ENCODE peak calls at places on chromosomes 5 and 9, in four cellular contexts. O is GM12878, X is HepG2, L is K562. T is an unnamed sample.

GRCh38 chr5:59758566-59758965 is 135.0 kb downstream of the PDE4D start:
- DNase-seq in L (no peak), X (no peak), O (no peak), T (no peak)

GRCh38 chr9:68822596-68823165 is 117.6 kb downstream of the PIP5K1B start:
- DNase-seq in O (no peak), L (peak), X (no peak), T (no peak)

GRCh38 chr5:161546463-161547301 is at the start of gene GABRB2:
- DNase-seq in L (peak), O (peak), X (peak), T (peak)

GRCh38 chr9:133141833-133142594 is 21.0 kb upstream of the RALGDS start:
- DNase-seq in O (no peak), X (no peak), L (no peak), T (no peak)

GRCh38 chr5:170606939-170607338 is 103.1 kb downstream of the KCNIP1 start:
- DNase-seq in L (no peak), X (no peak), O (no peak), T (no peak)

GRCh38 chr9:25677301-25678146 is 720 bp downstream of the TUSC1 start:
- DNase-seq in L (no peak), X (no peak), O (no peak), T (peak)

GRCh38 chr9:92795000-92795399 is 30.4 kb upstream of the BICD2 start:
- DNase-seq in X (no peak), L (no peak), O (no peak), T (no peak)

GRCh38 chr9:99366183-99366582 is 144.1 kb downstream of the SEC61B start:
- DNase-seq in L (no peak), O (no peak), X (no peak), T (no peak)

GRCh38 chr9:106420511-106420944 is 442.4 kb upstream of the ZNF462 start:
- DNase-seq in O (peak), L (no peak), X (no peak), T (no peak)

GRCh38 chr5:154118832-154119442 is 71.6 kb upstream of the GALNT10 start:
- DNase-seq in O (no peak), L (no peak), X (no peak), T (no peak)

GRCh38 chr5:103013933-103014552 is 105.9 kb downstream of the GIN1 start:
- DNase-seq in O (no peak), L (no peak), X (no peak), T (no peak)

GRCh38 chr5:132589467-132589866 is 32.7 kb downstream of the RAD50 start:
- DNase-seq in L (no peak), O (no peak), X (no peak), T (no peak)

GRCh38 chr5:150189728-150190502 is at the start of gene SLC6A7:
- DNase-seq in O (no peak), L (no peak), X (no peak), T (no peak)
- TF ChIP-seq BHLHE40 in O (no peak), L (no peak), X (no peak), T (no peak)

DNA sequence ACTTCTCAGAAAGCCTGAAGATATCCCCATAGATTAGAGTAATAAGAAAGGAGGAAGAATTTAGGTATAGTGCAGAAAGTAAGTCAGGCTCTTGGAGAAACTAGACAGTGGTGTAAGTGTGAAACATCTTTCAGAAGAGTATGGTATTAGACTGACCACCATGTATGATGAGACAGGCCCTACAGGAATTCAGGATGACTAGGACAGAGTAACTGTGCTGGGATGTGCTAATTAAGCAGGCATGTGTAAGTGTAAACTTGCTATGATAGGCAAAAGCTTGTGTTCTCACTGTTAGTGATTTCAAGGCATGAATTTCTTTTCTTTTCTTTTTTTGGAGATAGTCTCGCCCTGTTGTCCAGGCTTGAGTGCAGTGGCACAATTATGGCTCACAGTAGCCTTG is 70.8 kb downstream of the RAB24 start:
- DNase-seq in O (no peak), L (no peak), X (no peak), T (no peak)
- TF ChIP-seq SP1 in O (no peak), L (no peak), X (no peak), T (no peak)

GRCh38 chr5:77066823-77067442 is 20.2 kb downstream of the ZBED3 start:
- DNase-seq in X (no peak), O (no peak), L (no peak), T (no peak)
- TF ChIP-seq FOXM1 in X (no peak), O (no peak), L (no peak), T (no peak)

GRCh38 chr5:40261984-40262383 is 417.7 kb upstream of the PTGER4 start:
- DNase-seq in X (no peak), L (no peak), O (no peak), T (no peak)
- TF ChIP-seq BHLHE40 in X (no peak), L (no peak), O (no peak), T (no peak)

DNA sequence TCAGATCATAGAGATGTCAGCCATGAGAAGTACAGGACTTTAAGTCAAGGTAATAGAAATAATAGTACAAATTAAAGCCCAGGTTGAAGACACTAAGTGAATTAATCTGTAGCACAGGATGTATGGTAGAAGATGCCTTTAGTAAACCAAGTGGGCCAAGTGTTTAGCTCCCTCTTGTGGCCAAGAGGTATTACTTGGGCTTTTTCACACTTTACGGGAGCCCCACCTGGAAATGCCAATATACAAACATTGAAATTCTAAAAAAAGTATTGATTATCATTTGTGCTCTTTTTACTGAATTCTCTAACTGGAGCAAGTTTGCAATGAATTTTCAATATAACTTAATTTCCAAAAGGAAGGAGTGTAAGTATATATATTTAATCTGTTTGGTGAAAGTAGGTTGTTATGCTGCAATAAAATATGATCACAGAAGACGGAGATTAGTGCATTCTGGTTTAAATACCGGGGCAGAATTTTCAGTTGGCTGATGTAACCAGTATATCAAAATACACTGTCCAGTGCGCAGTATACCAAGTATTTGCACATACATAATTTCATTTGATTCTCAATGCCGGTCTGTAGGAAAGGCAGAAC is 84.7 kb downstream of the PARP8 start:
- DNase-seq in X (peak), L (peak), O (peak), T (peak)
- TF ChIP-seq SP1 in X (no peak), L (no peak), O (no peak), T (no peak)

DNA sequence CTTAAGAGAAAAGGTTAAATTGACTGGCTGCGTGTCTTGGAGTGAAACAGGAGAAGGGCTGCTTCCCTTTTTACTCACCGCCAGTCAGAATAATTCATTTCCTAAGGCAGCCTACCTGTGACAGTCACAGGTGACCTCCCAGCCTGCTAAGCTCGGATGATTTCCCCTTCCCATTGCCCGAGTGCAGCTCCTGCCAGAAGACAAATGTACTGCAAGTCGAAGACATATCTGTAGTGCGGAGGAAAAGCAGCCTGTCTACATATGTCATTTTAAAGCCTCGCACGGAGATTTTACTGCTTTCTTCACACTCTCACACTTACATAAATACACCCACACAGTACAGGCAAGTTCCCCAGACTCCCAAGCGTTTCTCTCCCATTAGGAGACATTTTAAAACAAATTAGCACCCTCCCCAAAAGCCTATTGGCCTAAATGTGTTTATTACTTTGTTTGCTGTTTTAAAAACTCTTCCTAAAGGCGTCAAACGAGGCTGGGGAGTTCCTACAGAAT is 665.7 kb upstream of the ZNF608 start:
- DNase-seq in L (no peak), O (peak), X (no peak), T (peak)
- TF ChIP-seq FOXM1 in L (no peak), O (no peak), X (no peak), T (no peak)

GRCh38 chr5:176732736-176733585 is 77.4 kb upstream of the UNC5A start:
- DNase-seq in X (no peak), L (no peak), O (no peak), T (no peak)
- TF ChIP-seq BHLHE40 in X (no peak), L (no peak), O (no peak), T (no peak)

GRCh38 chr9:81609782-81610738 is 79.3 kb downstream of the TLE1 start:
- DNase-seq in X (peak), O (no peak), L (no peak), T (no peak)
- TF ChIP-seq SP1 in X (no peak), O (no peak), L (no peak), T (no peak)